ENCODE peak calls at places on chromosomes 7 and 10, in ten cellular contexts. W is cardiac fibroblast, F is HCT116, L is ovary, M is fibroblast of lung, G is prostate gland, J is fibroblast of pulmonary artery, U is IMR-90, H is kidney, C is endodermal cell. E is an unnamed sample.

GRCh38 chr7:46218461-46219202 is 297.6 kb upstream of the IGFBP3 start:
- DNase-seq in W (no peak), F (no peak), L (no peak), M (no peak), G (no peak), J (peak), U (no peak), H (no peak), C (no peak), E (no peak)

GRCh38 chr10:28179490-28180099 is 123.3 kb downstream of the MPP7 start:
- DNase-seq in W (peak), F (peak), L (no peak), M (peak), G (peak), J (peak), U (peak), H (no peak), C (no peak), E (no peak)

GRCh38 chr7:140810830-140811556 is 113.7 kb downstream of the BRAF start:
- DNase-seq in W (peak), F (peak), L (peak), M (peak), G (peak), J (peak), U (peak), H (no peak), C (peak), E (peak)

GRCh38 chr10:29590598-29591415 is 44.0 kb downstream of the SVIL start:
- DNase-seq in W (peak), F (peak), L (no peak), M (peak), G (no peak), J (peak), U (peak), H (no peak), C (no peak), E (peak)

GRCh38 chr7:157139142-157140117 is 704 bp downstream of the UBE3C start:
- DNase-seq in W (peak), F (no peak), L (peak), M (peak), G (peak), J (peak), U (peak), H (peak), C (no peak), E (no peak)

GRCh38 chr7:99395616-99396327 is 12.6 kb downstream of the PDAP1 start:
- DNase-seq in W (no peak), F (no peak), L (no peak), M (no peak), G (no peak), J (no peak), U (no peak), H (no peak), C (no peak), E (no peak)

GRCh38 chr7:44783407-44783806 is 13.1 kb upstream of the PPIA start:
- DNase-seq in W (no peak), F (no peak), L (no peak), M (no peak), G (no peak), J (no peak), U (no peak), H (no peak), C (no peak), E (no peak)

GRCh38 chr7:14000247-14000646 is 10.8 kb upstream of the ETV1 start:
- DNase-seq in W (no peak), F (no peak), L (no peak), M (no peak), G (no peak), J (no peak), U (no peak), H (no peak), C (no peak), E (no peak)

GRCh38 chr10:43117031-43117776 is 21.0 kb upstream of the CSGALNACT2 start:
- DNase-seq in W (no peak), F (no peak), L (peak), M (no peak), G (no peak), J (no peak), U (no peak), H (no peak), C (no peak), E (no peak)

GRCh38 chr7:94696981-94697670 is 41.2 kb upstream of the SGCE start:
- DNase-seq in W (peak), F (peak), L (peak), M (peak), G (no peak), J (peak), U (peak), H (no peak), C (no peak), E (peak)

DNA sequence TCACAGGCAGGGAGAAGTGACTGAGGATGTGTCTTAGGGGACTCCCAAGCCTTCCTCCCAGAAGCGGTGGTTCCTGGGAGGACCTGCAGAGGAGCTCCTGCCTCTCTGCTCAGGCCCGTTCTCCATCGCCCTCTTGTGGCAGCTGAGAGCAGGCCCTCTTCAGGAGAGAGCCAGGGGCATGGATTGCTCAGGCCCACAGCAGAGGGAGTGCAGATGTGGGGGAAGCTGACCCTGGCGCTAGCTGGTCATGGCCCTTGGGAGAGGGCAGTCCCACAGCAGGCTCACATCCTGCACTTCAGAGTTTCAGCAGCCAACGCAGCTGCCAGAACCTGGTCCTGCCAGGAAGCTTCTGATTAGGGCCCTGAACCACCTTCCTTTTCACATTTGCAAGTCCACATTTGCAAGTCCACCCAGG is 94.8 kb upstream of the TARP start:
- DNase-seq in W (peak), F (peak), L (peak), M (peak), G (peak), J (peak), U (peak), H (peak), C (peak), E (peak)
- TF ChIP-seq CTCF in W (peak), F (peak), L (no peak), M (peak), G (no peak), J (peak), U (peak), H (peak), C (peak), E (peak)

GRCh38 chr10:74825371-74826141 is 844 bp upstream of the KAT6B start:
- DNase-seq in W (no peak), F (no peak), L (no peak), M (no peak), G (no peak), J (no peak), U (no peak), H (no peak), C (peak), E (no peak)

GRCh38 chr10:74822583-74823089 is 3.8 kb upstream of the KAT6B start:
- DNase-seq in W (no peak), F (no peak), L (no peak), M (peak), G (no peak), J (peak), U (peak), H (no peak), C (no peak), E (no peak)

GRCh38 chr10:74825033-74825370 is 1.4 kb upstream of the KAT6B start:
- DNase-seq in W (no peak), F (no peak), L (peak), M (no peak), G (peak), J (no peak), U (no peak), H (peak), C (no peak), E (no peak)

GRCh38 chr10:74823791-74824183 is 2.6 kb upstream of the KAT6B start:
- DNase-seq in W (no peak), F (no peak), L (no peak), M (no peak), G (peak), J (no peak), U (peak), H (no peak), C (no peak), E (no peak)

GRCh38 chr10:74824184-74825032 is 2.0 kb upstream of the KAT6B start:
- DNase-seq in W (peak), F (no peak), L (peak), M (no peak), G (peak), J (peak), U (no peak), H (peak), C (peak), E (no peak)
- H3K4me3 ChIP-seq in W (peak), F (peak), L (peak), M (peak), G (peak), J (peak), U (peak), H (peak), C (peak), E (peak)

GRCh38 chr7:230274-230673 is 37.9 kb downstream of the FAM20C start:
- DNase-seq in W (no peak), F (no peak), L (no peak), M (no peak), G (no peak), J (no peak), U (no peak), H (no peak), C (no peak), E (no peak)

GRCh38 chr7:231858-232246 is 39.5 kb downstream of the FAM20C start:
- DNase-seq in W (no peak), F (no peak), L (no peak), M (no peak), G (no peak), J (no peak), U (no peak), H (no peak), C (no peak), E (no peak)

GRCh38 chr7:229184-229964 is 37.0 kb downstream of the FAM20C start:
- DNase-seq in W (peak), F (no peak), L (peak), M (peak), G (no peak), J (peak), U (peak), H (no peak), C (no peak), E (peak)

GRCh38 chr7:232571-233455 is 40.4 kb downstream of the FAM20C start:
- DNase-seq in W (peak), F (no peak), L (no peak), M (peak), G (no peak), J (peak), U (peak), H (no peak), C (no peak), E (no peak)

DNA sequence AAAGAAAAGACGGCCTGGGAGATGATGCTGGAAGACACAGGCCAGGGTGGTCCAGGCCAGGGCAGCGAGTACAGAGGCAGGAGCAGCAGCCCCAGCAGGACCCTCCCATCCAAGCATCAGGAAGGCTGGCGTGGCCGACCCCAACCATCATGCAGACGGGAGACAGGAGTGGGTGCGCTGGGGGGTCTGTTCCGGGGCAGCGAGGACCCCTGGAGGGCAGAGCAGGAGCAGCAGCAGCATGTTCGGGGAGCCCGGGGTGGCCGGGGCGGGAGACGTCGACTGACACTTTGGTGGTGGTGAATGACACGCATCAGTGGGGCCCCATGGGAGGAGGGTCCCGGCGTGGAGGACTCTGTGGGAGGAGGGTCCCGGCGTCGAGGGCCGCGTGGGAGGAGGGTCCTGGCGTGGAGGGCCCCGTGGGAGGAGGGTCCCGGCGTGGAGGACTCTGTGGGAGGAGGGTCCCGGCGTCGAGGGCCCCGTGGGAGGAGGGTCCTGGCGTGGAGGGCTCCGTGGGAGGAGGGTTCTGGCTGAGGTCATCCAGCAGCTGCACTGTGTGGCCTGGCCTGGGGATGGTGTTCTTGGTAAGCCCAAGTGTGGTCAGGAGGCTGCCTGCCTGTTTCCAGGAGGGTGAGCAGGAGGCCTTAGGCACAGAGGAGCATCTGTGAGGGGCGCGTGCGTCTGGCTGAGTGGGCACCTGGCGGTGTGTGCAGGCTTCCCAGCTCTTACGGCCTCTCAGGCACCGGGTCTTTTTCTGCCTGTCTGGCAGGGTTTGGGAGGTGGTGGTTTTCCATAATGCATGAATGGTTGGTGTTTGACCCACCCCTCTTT is 38.9 kb downstream of the FAM20C start:
- DNase-seq in W (no peak), F (no peak), L (no peak), M (peak), G (no peak), J (no peak), U (no peak), H (no peak), C (no peak), E (no peak)
- TF ChIP-seq CTCF in W (peak), F (peak), L (peak), M (peak), G (no peak), J (peak), U (peak), H (no peak), C (peak), E (peak)

DNA sequence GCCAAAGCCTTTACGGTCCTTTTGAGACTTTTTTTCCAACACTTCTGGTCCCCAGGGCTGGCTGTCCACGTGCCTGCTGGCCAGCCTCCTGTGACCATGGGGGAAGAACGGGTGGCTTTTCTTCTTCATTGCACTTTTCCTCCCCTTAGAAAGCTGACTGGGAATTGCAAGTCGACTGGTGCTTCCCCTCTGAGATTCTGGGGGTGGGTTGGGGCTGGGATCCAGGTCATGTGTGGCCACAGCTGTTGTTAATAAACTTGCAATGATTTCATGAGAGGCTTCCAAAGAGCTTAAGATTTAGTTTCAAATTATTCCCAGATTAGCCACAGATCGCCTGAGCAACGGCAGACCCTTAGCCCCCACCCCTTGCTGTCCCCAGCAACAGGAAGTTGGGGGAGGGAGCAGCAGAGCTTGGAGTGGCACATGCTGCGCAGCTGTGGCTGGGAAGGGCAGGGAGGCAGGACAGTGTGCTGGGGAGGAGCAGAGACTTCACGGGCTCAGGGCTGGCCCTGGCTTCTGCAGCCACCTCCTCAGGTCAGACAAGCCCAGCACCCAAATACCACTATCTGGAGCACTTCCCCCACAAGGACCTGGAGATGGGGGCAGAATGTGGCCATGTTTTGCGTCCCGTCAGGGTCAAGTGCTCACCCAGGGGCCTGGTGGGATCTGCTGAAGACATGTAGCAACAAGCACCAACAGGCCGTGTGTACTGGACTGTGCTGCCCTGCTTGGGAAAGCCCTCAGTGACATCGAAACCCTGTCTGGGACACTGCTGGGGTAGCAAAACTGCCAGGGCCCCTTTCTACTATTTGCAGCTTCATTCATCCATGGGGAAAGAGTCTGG is 147.1 kb downstream of the RNF216 start:
- DNase-seq in W (peak), F (no peak), L (peak), M (peak), G (no peak), J (peak), U (peak), H (peak), C (peak), E (peak)
- H3K4me3 ChIP-seq in W (no peak), F (no peak), L (no peak), M (peak), G (no peak), J (no peak), U (no peak), H (peak), C (no peak), E (peak)

GRCh38 chr7:147245274-147245673 is 1128.7 kb downstream of the CNTNAP2 start:
- DNase-seq in W (peak), F (no peak), L (no peak), M (no peak), G (peak), J (peak), U (peak), H (no peak), C (peak), E (no peak)

GRCh38 chr7:147251924-147252323 is 1135.3 kb downstream of the CNTNAP2 start:
- DNase-seq in W (no peak), F (no peak), L (no peak), M (no peak), G (no peak), J (no peak), U (no peak), H (no peak), C (no peak), E (no peak)

DNA sequence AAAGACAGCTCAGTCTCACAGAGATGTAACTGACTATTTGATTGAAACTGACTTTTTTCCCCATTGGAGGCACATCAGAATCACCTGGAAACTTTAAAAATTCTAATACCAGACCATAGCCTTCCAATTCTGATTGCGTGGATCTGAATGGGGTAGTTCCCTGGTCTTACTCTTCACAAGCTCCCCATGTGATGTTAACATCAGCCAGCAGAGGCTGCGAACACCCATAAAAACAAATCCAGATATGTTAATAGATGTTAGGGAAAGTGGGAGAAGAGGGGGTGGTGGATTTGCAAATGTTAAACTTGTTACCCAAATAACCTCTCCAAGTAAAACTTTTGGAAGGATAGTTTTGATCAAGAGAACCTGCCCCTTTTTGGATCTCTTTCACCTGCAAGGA is 1133.4 kb downstream of the CNTNAP2 start:
- DNase-seq in W (no peak), F (no peak), L (no peak), M (no peak), G (no peak), J (no peak), U (no peak), H (no peak), C (no peak), E (no peak)
- TF ChIP-seq CTCF in W (peak), F (no peak), L (no peak), M (no peak), G (no peak), J (peak), U (no peak), H (no peak), C (peak), E (no peak)

GRCh38 chr10:128063736-128064614 is 62.2 kb downstream of the MKI67 start:
- DNase-seq in W (no peak), F (no peak), L (no peak), M (peak), G (peak), J (no peak), U (no peak), H (peak), C (peak), E (no peak)
- H3K4me3 ChIP-seq in W (no peak), F (no peak), L (no peak), M (no peak), G (no peak), J (no peak), U (no peak), H (no peak), C (no peak), E (no peak)

DNA sequence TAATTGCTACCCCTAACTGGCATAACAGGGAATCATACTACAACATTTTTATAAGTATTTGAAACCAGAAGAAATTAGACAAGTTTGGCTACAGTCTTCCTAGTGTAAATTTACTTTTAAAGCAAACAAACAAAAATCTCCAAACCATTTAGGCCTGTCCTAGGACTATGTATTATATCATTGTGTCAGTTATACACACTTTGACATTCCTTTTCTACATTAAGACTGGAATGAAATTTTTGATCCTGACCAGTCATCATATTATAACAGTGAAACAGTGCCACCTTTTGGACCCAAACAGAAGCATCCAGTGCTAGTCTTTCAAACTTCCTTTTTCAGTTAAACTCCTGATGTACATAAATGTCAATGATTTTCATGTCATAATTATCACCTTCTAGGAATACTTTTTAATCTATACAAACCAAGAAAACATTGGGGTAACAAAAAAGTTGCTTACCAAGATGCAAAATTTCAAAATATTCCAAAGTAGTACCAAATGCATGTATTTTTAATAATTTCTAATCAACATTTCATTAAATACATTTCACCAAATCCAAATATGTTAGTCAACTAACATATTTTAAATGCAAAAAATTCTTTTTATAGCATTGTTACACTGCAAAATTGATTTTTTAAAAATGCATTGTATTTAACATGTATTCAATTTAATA is 75.7 kb downstream of the IMMP2L start:
- DNase-seq in W (peak), F (peak), L (no peak), M (peak), G (no peak), J (peak), U (peak), H (no peak), C (no peak), E (peak)
- TF ChIP-seq CTCF in W (peak), F (peak), L (peak), M (peak), G (no peak), J (peak), U (peak), H (peak), C (peak), E (peak)

E was measured in AG04449.